ENCODE peak calls at places on chromosomes 16 and 17, in seven cellular contexts. X, R, I, T, Y, P and C are unnamed samples.

GRCh38 chr17:22506231-22506630 is 813.9 kb downstream of the KCNJ18 start:
- DNase-seq in X (no peak), R (no peak), I (no peak), T (no peak), Y (no peak), P (no peak), C (no peak)

GRCh38 chr17:30323262-30323894 is 10.5 kb downstream of the TMIGD1 start:
- DNase-seq in X (no peak), R (peak; percentile 34), I (no peak), T (no peak), Y (no peak), P (no peak), C (peak; percentile 43)

GRCh38 chr16:3004319-3004718 is 8.4 kb upstream of the CLDN9 start:
- DNase-seq in X (no peak), R (no peak), I (no peak), T (no peak), Y (no peak), P (peak; percentile 67), C (no peak)

GRCh38 chr16:85029413-85029794 is 1.8 kb downstream of the KIAA0513 start:
- DNase-seq in X (no peak), R (no peak), I (no peak), T (peak; percentile 61), Y (no peak), P (no peak), C (peak; percentile 52)

GRCh38 chr16:11118479-11118878 is 137.5 kb downstream of the SOCS1 start:
- DNase-seq in X (no peak), R (no peak), I (no peak), T (no peak), Y (no peak), P (no peak), C (no peak)

GRCh38 chr17:50151937-50152547 is 1.6 kb upstream of the PPP1R9B start:
- DNase-seq in X (no peak), R (peak; percentile 94), I (peak; percentile 87), T (peak; percentile 98), Y (peak; percentile 77), P (peak; percentile 82), C (no peak)

GRCh38 chr17:33292184-33292980 is 713 bp downstream of the ASIC2 start:
- DNase-seq in X (no peak), R (no peak), I (no peak), T (peak; percentile 93), Y (peak; percentile 59), P (peak; percentile 33), C (no peak)

GRCh38 chr16:30033270-30033669 is 2.2 kb upstream of the TLCD3B start:
- DNase-seq in X (no peak), R (no peak), I (no peak), T (no peak), Y (no peak), P (no peak), C (no peak)

GRCh38 chr16:79964104-79964503 is 363.6 kb upstream of the MAF start:
- DNase-seq in X (no peak), R (no peak), I (no peak), T (no peak), Y (no peak), P (no peak), C (no peak)

GRCh38 chr17:61659437-61659836 is 68.4 kb upstream of the NACA2 start:
- DNase-seq in X (no peak), R (no peak), I (no peak), T (no peak), Y (no peak), P (no peak), C (no peak)

GRCh38 chr17:61658183-61658582 is 67.2 kb upstream of the NACA2 start:
- DNase-seq in X (no peak), R (no peak), I (no peak), T (no peak), Y (no peak), P (no peak), C (no peak)

GRCh38 chr17:61660726-61661125 is 69.7 kb upstream of the NACA2 start:
- DNase-seq in X (no peak), R (no peak), I (no peak), T (no peak), Y (no peak), P (no peak), C (no peak)

GRCh38 chr17:61657338-61657737 is 66.3 kb upstream of the NACA2 start:
- DNase-seq in X (no peak), R (no peak), I (no peak), T (no peak), Y (no peak), P (no peak), C (no peak)

DNA sequence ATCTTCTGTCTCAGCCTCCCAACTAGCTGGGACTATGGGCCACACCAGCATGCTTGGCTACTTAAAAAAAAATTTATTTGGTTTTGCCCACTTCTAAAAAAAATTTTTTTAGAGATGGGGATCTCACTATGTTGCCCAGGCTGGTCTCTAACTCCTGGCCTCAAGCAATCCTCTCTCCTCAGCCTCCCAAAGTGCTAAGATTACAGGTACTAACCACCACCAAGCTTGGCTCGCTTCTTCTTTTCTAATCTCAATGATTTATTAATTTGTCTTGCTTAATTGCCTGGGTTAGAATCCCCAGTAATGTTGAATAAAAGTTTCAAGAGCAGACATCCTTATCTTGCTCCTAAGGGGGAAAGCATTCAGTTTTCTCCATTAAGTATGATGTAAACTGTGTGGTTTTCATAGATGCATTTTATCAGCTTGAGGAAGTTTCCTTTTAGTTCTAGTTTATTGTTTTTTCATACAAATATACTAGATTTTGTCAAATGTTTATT is 65.8 kb upstream of the NACA2 start:
- DNase-seq in X (no peak), R (no peak), I (no peak), T (no peak), Y (no peak), P (no peak), C (no peak)
- H3K9me3 ChIP-seq in X (no peaks in the 10 kb centered on the region), R (no peaks in the 10 kb centered on the region), I (peaks cover 10% of the 10 kb centered on the region), T (no peaks in the 10 kb centered on the region), Y (no peaks in the 10 kb centered on the region), P (no peaks in the 10 kb centered on the region), C (no peaks in the 10 kb centered on the region)

DNA sequence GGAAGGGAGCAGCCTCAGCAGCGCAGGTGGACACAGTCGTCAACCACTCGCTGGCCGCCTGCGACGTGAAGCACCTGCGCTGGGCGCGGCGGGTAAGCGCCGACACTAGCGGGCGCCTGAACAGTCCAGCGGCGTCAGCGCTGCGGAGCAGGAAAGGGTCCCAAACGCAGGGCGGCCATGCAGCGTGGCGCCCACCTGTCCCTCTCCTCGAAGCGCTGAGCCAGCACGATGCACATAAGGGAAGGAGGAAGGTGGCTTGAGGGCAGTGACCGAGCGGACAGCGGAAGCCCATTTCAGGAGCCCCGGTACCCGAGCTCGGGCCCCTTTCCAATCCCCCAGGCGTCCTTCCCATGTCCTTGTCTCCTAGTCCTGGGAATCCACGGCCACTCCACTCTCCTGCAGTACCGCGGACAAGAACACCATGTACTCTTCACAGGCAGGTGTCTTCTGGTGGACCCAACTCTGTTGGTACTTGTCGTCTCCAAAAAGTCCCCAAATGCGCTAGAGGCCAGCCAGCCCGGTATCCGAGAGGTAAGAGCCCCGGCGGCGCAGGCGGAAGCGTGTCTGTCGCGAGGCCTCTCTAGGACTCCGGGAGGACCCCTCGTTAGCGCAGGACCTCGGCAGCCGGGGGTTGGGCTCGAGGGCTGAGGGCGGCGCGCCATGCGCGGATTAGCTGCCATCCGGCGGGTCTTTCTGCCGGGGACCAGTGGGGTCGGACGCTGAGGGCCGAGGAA is 14.4 kb downstream of the ZNF232 start:
- DNase-seq in X (no peak), R (peak; percentile 41), I (peak; percentile 78), T (peak; percentile 98), Y (peak; percentile 56), P (no peak), C (no peak)
- H3K9me3 ChIP-seq in X (peaks cover 10% of the 10 kb centered on the region), R (peaks cover 35% of the 10 kb centered on the region), I (peaks cover 37% of the 10 kb centered on the region), T (peaks cover 50% of the 10 kb centered on the region), Y (peaks cover 25% of the 10 kb centered on the region), P (peaks cover 55% of the 10 kb centered on the region), C (peaks cover 27% of the 10 kb centered on the region)

GRCh38 chr17:83200746-83201145 is 121.3 kb downstream of the METRNL start:
- DNase-seq in X (no peak), R (peak; percentile 20), I (peak; percentile 40), T (no peak), Y (no peak), P (no peak), C (peak; percentile 1)

GRCh38 chr17:83203472-83204221 is 124.2 kb downstream of the METRNL start:
- DNase-seq in X (no peak), R (peak; percentile 33), I (peak; percentile 64), T (no peak), Y (no peak), P (no peak), C (peak; percentile 2)

GRCh38 chr17:83201206-83202001 is 122.0 kb downstream of the METRNL start:
- DNase-seq in X (no peak), R (peak; percentile 15), I (no peak), T (no peak), Y (no peak), P (no peak), C (peak; percentile 3)

GRCh38 chr17:83203073-83203471 is 123.7 kb downstream of the METRNL start:
- DNase-seq in X (no peak), R (peak; percentile 83), I (peak; percentile 81), T (no peak), Y (no peak), P (peak; percentile 62), C (no peak)

GRCh38 chr17:83202002-83203000 is 122.9 kb downstream of the METRNL start:
- DNase-seq in X (no peak), R (peak; percentile 20), I (peak; percentile 56), T (no peak), Y (no peak), P (no peak), C (no peak)
- H3K9me3 ChIP-seq in X (no peaks in the 10 kb centered on the region), R (no peaks in the 10 kb centered on the region), I (no peaks in the 10 kb centered on the region), T (peaks cover 9% of the 10 kb centered on the region), Y (peaks cover 38% of the 10 kb centered on the region), P (no peaks in the 10 kb centered on the region), C (no peaks in the 10 kb centered on the region)

DNA sequence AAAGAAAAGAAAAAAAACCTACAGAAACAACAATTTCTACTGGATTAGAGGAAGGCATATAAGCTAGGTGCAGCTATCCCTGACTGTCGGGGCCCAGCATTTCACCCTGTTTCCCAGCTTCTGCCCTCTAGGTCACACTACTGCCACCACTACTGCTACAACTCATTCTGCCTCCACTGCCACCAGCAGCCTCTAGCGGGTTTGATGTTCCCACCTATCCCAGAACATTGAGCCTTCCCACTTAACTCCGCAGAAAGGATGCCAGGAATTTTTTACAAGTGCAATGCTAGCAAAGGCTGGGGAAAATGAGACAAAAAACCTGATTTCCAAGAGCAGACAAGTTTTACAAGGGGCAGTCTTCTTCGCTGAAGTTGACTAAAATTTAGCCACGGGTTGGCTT is 10.4 kb downstream of the ADCY9 start:
- DNase-seq in X (no peak), R (no peak), I (no peak), T (no peak), Y (no peak), P (no peak), C (no peak)
- H3K9me3 ChIP-seq in X (no peaks in the 10 kb centered on the region), R (no peaks in the 10 kb centered on the region), I (no peaks in the 10 kb centered on the region), T (no peaks in the 10 kb centered on the region), Y (no peaks in the 10 kb centered on the region), P (no peaks in the 10 kb centered on the region), C (no peaks in the 10 kb centered on the region)

GRCh38 chr17:45240905-45241314 is 19.2 kb downstream of the FMNL1 start:
- DNase-seq in X (no peak), R (no peak), I (no peak), T (no peak), Y (no peak), P (no peak), C (no peak)
- H3K9me3 ChIP-seq in X (no peaks in the 10 kb centered on the region), R (no peaks in the 10 kb centered on the region), I (no peaks in the 10 kb centered on the region), T (no peaks in the 10 kb centered on the region), Y (no peaks in the 10 kb centered on the region), P (no peaks in the 10 kb centered on the region), C (no peaks in the 10 kb centered on the region)

DNA sequence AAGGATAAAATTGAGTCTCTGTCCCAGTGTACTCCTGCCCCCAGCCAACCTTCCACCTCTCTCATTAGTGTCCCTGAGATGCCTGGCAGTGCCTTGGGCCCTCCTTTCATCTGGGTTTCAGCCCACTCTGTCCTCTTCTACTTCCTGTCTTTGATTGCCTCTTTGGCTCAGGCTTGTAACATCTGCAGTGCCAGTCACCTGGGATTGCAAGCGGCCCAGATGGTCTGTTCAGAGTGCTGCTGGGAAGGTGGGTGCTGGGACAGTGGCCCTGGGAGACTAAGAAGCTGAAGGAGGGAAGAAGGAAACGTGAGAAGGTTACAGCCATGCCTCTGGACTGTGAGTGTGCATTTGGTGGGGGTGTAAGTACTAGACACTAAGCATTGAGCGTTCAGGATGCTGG is 2177.4 kb downstream of the TP53TG3F start:
- DNase-seq in X (no peak), R (no peak), I (no peak), T (no peak), Y (no peak), P (no peak), C (no peak)
- H3K9me3 ChIP-seq in X (no peaks in the 10 kb centered on the region), R (no peaks in the 10 kb centered on the region), I (no peaks in the 10 kb centered on the region), T (peaks cover 93% of the 10 kb centered on the region), Y (peaks cover 44% of the 10 kb centered on the region), P (no peaks in the 10 kb centered on the region), C (peaks cover 4% of the 10 kb centered on the region)